ENCODE peak calls at places on chromosomes 12 and 14, in seven cellular contexts. U is mesothelial cell of epicardium; A is left lung; I is CD4-positive, alpha-beta T cell; G is progenitor cell of endocrine pancreas; M is astrocyte of the cerebellum; D is breast epithelium. X is an unnamed sample.

GRCh38 chr12:41250748-41251147 is 62.6 kb downstream of the PDZRN4 start:
- DNase-seq in U (no peak), A (no peak), I (no peak), G (no peak), M (peak), D (peak), X (no peak)

GRCh38 chr14:94099006-94099405 is 11.5 kb upstream of the IFI27 start:
- DNase-seq in U (no peak), A (no peak), I (no peak), G (no peak), M (no peak), D (no peak), X (no peak)

GRCh38 chr12:117486840-117487659 is 125.6 kb upstream of the NOS1 start:
- DNase-seq in U (no peak), A (no peak), I (no peak), G (no peak), M (peak), D (peak), X (no peak)

GRCh38 chr14:75636100-75636692 is 24.5 kb downstream of the ERG28 start:
- DNase-seq in U (no peak), A (no peak), I (no peak), G (no peak), M (no peak), D (no peak), X (no peak)

GRCh38 chr12:74889563-74890236 is 319.9 kb downstream of the KCNC2 start:
- DNase-seq in U (no peak), A (no peak), I (no peak), G (no peak), M (no peak), D (no peak), X (no peak)

GRCh38 chr12:132054983-132055382 is 89.1 kb downstream of the DDX51 start:
- DNase-seq in U (no peak), A (no peak), I (no peak), G (no peak), M (no peak), D (no peak), X (no peak)

GRCh38 chr14:55578511-55578910 is 1.5 kb upstream of the KTN1 start:
- DNase-seq in U (no peak), A (no peak), I (no peak), G (no peak), M (no peak), D (no peak), X (no peak)

GRCh38 chr12:77893918-77894317 is 63.2 kb downstream of the NAV3 start:
- DNase-seq in U (no peak), A (no peak), I (no peak), G (no peak), M (peak), D (no peak), X (no peak)

GRCh38 chr14:75126121-75126544 is 715 bp downstream of the NEK9 start:
- DNase-seq in U (no peak), A (no peak), I (no peak), G (no peak), M (no peak), D (no peak), X (no peak)

GRCh38 chr14:22231022-22231421 is 358.0 kb downstream of the DAD1 start:
- DNase-seq in U (no peak), A (no peak), I (peak), G (no peak), M (no peak), D (no peak), X (no peak)

GRCh38 chr12:109760031-109760929 is 46.7 kb downstream of the FAM222A start:
- DNase-seq in U (no peak), A (peak), I (peak), G (peak), M (no peak), D (no peak), X (no peak)

GRCh38 chr14:36167431-36167830 is 9.1 kb downstream of the PTCSC3 start:
- DNase-seq in U (no peak), A (no peak), I (no peak), G (no peak), M (no peak), D (no peak), X (no peak)

GRCh38 chr12:33472299-33472698 is 32.7 kb upstream of the SYT10 start:
- DNase-seq in U (no peak), A (no peak), I (no peak), G (no peak), M (no peak), D (no peak), X (no peak)

GRCh38 chr12:11822071-11822818 is 172.8 kb downstream of the ETV6 start:
- DNase-seq in U (peak), A (no peak), I (peak), G (no peak), M (peak), D (no peak), X (no peak)

GRCh38 chr14:99177046-99177655 is 94.8 kb downstream of the BCL11B start:
- DNase-seq in U (no peak), A (no peak), I (peak), G (no peak), M (no peak), D (no peak), X (no peak)

GRCh38 chr12:93829073-93829472 is 151.9 kb downstream of the CRADD start:
- DNase-seq in U (no peak), A (no peak), I (no peak), G (no peak), M (no peak), D (no peak), X (no peak)

GRCh38 chr14:104341532-104342434 is 203.4 kb downstream of the KIF26A start:
- DNase-seq in U (peak), A (peak), I (no peak), G (peak), M (no peak), D (no peak), X (no peak)

GRCh38 chr14:31261859-31262739 is 54.5 kb upstream of the HECTD1 start:
- DNase-seq in U (no peak), A (no peak), I (no peak), G (no peak), M (no peak), D (peak), X (peak)

GRCh38 chr14:81953419-81953818 is 419.8 kb upstream of the SEL1L start:
- DNase-seq in U (no peak), A (no peak), I (no peak), G (no peak), M (no peak), D (no peak), X (no peak)

GRCh38 chr12:115457798-115458197 is 773.8 kb upstream of the TBX3 start:
- DNase-seq in U (no peak), A (no peak), I (no peak), G (no peak), M (no peak), D (no peak), X (no peak)

GRCh38 chr14:69378274-69378673 is 19.8 kb downstream of the ERH start:
- DNase-seq in U (no peak), A (no peak), I (no peak), G (no peak), M (no peak), D (no peak), X (no peak)

GRCh38 chr14:69374235-69374634 is 23.9 kb downstream of the ERH start:
- DNase-seq in U (no peak), A (no peak), I (no peak), G (no peak), M (no peak), D (no peak), X (no peak)

GRCh38 chr14:69375722-69376121 is 22.4 kb downstream of the ERH start:
- DNase-seq in U (no peak), A (no peak), I (no peak), G (no peak), M (no peak), D (no peak), X (no peak)

GRCh38 chr14:69375182-69375581 is 22.9 kb downstream of the ERH start:
- DNase-seq in U (no peak), A (no peak), I (no peak), G (no peak), M (no peak), D (no peak), X (no peak)

GRCh38 chr14:69376439-69376838 is 21.7 kb downstream of the ERH start:
- DNase-seq in U (no peak), A (no peak), I (no peak), G (no peak), M (no peak), D (no peak), X (no peak)
- TF ChIP-seq CTCF in U (no peak), A (no peak), I (no peak), G (no peak), M (no peak), D (no peak), X (no peak)

GRCh38 chr12:68854554-68854953 is 46.6 kb downstream of the MDM2 start:
- DNase-seq in U (no peak), A (no peak), I (no peak), G (no peak), M (no peak), D (no peak), X (no peak)
- TF ChIP-seq CTCF in U (no peak), A (no peak), I (no peak), G (no peak), M (no peak), D (no peak), X (no peak)

DNA sequence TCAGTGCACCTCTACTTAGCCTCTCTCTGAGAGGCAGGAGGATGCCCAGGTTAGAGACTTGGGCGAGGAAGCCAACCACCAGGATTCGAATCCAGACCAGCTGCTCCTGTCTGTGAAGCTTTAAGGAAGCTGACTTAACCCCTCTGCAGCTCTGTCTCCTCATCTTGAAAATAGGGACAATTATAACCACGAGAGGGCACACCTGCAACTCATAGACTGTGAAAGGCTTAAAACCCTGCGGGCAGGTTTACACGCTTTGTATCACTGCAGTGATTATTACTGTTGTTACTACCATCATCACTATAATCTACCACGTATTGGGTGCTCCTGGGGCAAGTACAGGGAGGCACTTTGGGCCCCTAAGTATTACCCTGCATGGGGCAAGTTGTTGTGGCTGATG is 379.8 kb downstream of the VRK1 start:
- DNase-seq in U (no peak), A (no peak), I (peak), G (no peak), M (no peak), D (no peak), X (no peak)
- TF ChIP-seq CTCF in U (no peak), A (no peak), I (peak), G (peak), M (peak), D (no peak), X (no peak)

GRCh38 chr14:72736348-72736747 is 157.6 kb downstream of the DPF3 start:
- DNase-seq in U (no peak), A (no peak), I (no peak), G (no peak), M (peak), D (no peak), X (no peak)
- TF ChIP-seq CTCF in U (no peak), A (no peak), I (no peak), G (peak), M (no peak), D (no peak), X (no peak)

GRCh38 chr12:6868211-6869048 is 1.1 kb downstream of the TPI1 start:
- DNase-seq in U (no peak), A (no peak), I (no peak), G (no peak), M (no peak), D (no peak), X (no peak)
- TF ChIP-seq CTCF in U (no peak), A (no peak), I (no peak), G (no peak), M (peak), D (no peak), X (no peak)

DNA sequence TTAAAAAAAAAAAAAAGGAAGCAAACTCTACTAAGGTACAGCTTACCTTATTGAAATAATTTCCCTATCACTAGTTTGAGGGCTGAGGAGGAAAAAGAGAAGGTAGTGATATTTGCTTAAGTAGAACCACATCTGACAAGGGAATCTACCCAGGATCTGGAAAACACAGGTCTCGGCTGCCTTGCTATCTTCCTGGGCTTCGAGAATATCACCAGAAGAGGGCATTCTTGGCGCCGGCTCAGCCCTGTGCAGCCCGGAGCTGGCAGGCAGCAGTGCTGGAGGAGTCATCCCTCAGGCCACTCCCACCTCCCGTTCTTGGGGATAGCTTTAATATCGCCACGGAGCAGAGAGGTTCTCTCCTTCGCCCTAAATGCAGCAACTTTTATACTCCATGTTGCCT is 1181.2 kb downstream of the VRK1 start:
- DNase-seq in U (peak), A (peak), I (peak), G (peak), M (peak), D (peak), X (peak)
- TF ChIP-seq CTCF in U (no peak), A (peak), I (peak), G (peak), M (peak), D (no peak), X (peak)